ENCODE peak calls at places on chromosomes 13 and 19, in six cellular contexts. O, Y, A, J, U and Z are unnamed samples.

GRCh38 chr13:59269476-59269875 is 894.3 kb downstream of the DIAPH3 start:
- DNase-seq in O (no peak), Y (no peak), A (no peak), J (peak; percentile 91), U (no peak), Z (no peak)

GRCh38 chr13:77918391-77919261 is at the start of gene EDNRB:
- DNase-seq in O (peak; percentile 56), Y (peak; percentile 43), A (peak; percentile 50), J (no peak), U (peak; percentile 88), Z (peak; percentile 31)

GRCh38 chr13:21076265-21076653 is 14.9 kb upstream of the LATS2 start:
- DNase-seq in O (no peak), Y (no peak), A (no peak), J (no peak), U (no peak), Z (no peak)

GRCh38 chr13:99199541-99200432 is 867 bp upstream of the UBAC2 start:
- DNase-seq in O (no peak), Y (no peak), A (no peak), J (no peak), U (no peak), Z (no peak)

GRCh38 chr19:1947651-1948209 is 6.8 kb downstream of the CSNK1G2 start:
- DNase-seq in O (no peak), Y (no peak), A (no peak), J (no peak), U (peak; percentile 82), Z (no peak)

GRCh38 chr19:39837978-39838377 is 4.0 kb upstream of the DYRK1B start:
- DNase-seq in O (no peak), Y (no peak), A (no peak), J (no peak), U (no peak), Z (no peak)

GRCh38 chr13:75505966-75506365 is 24.0 kb upstream of the TBC1D4 start:
- DNase-seq in O (no peak), Y (no peak), A (no peak), J (no peak), U (no peak), Z (no peak)

GRCh38 chr13:41621716-41622508 is 164.6 kb downstream of the RGCC start:
- DNase-seq in O (no peak), Y (no peak), A (peak; percentile 59), J (no peak), U (no peak), Z (no peak)

GRCh38 chr13:112132619-112133018 is 65.7 kb downstream of the SOX1 start:
- DNase-seq in O (no peak), Y (no peak), A (no peak), J (no peak), U (no peak), Z (peak; percentile 27)

GRCh38 chr19:18436651-18437478 is 1.1 kb downstream of the ISYNA1 start:
- DNase-seq in O (peak; percentile 84), Y (peak; percentile 60), A (peak; percentile 80), J (peak; percentile 59), U (no peak), Z (peak; percentile 90)

GRCh38 chr19:9673912-9674668 is 810 bp downstream of the ZNF562 start:
- DNase-seq in O (no peak), Y (no peak), A (no peak), J (peak; percentile 7), U (no peak), Z (no peak)

GRCh38 chr19:8569066-8569761 is 8.0 kb downstream of the MYO1F start:
- DNase-seq in O (peak; percentile 58), Y (peak; percentile 50), A (peak; percentile 62), J (peak; percentile 93), U (no peak), Z (peak; percentile 44)

GRCh38 chr13:94710081-94710809 is 2.1 kb downstream of the SOX21 start:
- DNase-seq in O (no peak), Y (no peak), A (no peak), J (no peak), U (no peak), Z (no peak)

GRCh38 chr19:35908977-35909683 is 1.0 kb upstream of the TYROBP start:
- DNase-seq in O (peak; percentile 85), Y (peak; percentile 73), A (peak; percentile 72), J (no peak), U (peak; percentile 96), Z (peak; percentile 90)

GRCh38 chr19:29663861-29664752 is 1.2 kb upstream of the PLEKHF1 start:
- DNase-seq in O (peak; percentile 19), Y (no peak), A (no peak), J (peak; percentile 25), U (peak; percentile 61), Z (peak; percentile 69)

GRCh38 chr13:86403213-86403612 is 604.0 kb upstream of the SLITRK6 start:
- DNase-seq in O (no peak), Y (no peak), A (no peak), J (no peak), U (no peak), Z (no peak)

GRCh38 chr19:4573682-4574081 is 14.2 kb upstream of the SEMA6B start:
- DNase-seq in O (no peak), Y (no peak), A (no peak), J (no peak), U (no peak), Z (no peak)

DNA sequence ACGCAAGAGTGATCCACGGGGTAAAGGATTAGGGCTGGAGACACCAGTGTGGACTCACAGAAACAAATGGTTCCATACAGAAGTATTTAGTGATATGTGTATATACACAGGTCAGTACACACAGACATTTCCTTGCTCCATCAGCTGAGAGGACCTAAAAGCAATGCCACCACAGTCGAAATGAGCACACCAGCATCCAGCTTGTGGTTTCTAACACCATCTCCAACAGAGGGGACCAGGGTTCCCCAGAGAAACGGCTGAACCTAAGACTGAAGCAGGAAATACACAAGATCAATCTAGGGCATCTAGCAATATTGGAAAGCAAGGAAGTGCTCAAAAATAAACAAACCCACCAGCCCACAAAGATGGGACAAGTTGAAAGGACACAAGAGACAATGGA is 7.6 kb downstream of the GGACT start:
- DNase-seq in O (no peak), Y (no peak), A (no peak), J (no peak), U (no peak), Z (no peak)
- H3K27ac ChIP-seq in O (no peak overlapping the region), Y (no peak overlapping the region), A (no peak overlapping the region), J (no peak overlapping the region), U (no peak overlapping the region), Z (no peak overlapping the region)

GRCh38 chr13:97369269-97369893 is 64.6 kb upstream of the RAP2A start:
- DNase-seq in O (no peak), Y (no peak), A (no peak), J (peak; percentile 31), U (no peak), Z (no peak)

GRCh38 chr13:97364827-97365226 is 69.1 kb upstream of the RAP2A start:
- DNase-seq in O (no peak), Y (no peak), A (no peak), J (no peak), U (no peak), Z (no peak)

GRCh38 chr13:97366172-97366688 is 67.7 kb upstream of the RAP2A start:
- DNase-seq in O (no peak), Y (no peak), A (no peak), J (no peak), U (peak; percentile 56), Z (no peak)

GRCh38 chr13:97367016-97367415 is 67.0 kb upstream of the RAP2A start:
- DNase-seq in O (no peak), Y (no peak), A (no peak), J (no peak), U (no peak), Z (no peak)

GRCh38 chr13:97367427-97367826 is 66.5 kb upstream of the RAP2A start:
- DNase-seq in O (no peak), Y (no peak), A (no peak), J (peak; percentile 84), U (no peak), Z (no peak)
- H3K27ac ChIP-seq in O (no peak overlapping the region), Y (peak overlapping the region; percentile 29), A (no peak overlapping the region), J (peak overlapping the region; percentile 75), U (no peak overlapping the region), Z (no peak overlapping the region)

GRCh38 chr19:511101-511841 is 4.0 kb downstream of the TPGS1 start:
- DNase-seq in O (peak; percentile 44), Y (no peak), A (no peak), J (no peak), U (no peak), Z (no peak)

GRCh38 chr19:510606-511100 is 3.4 kb downstream of the TPGS1 start:
- DNase-seq in O (peak; percentile 75), Y (no peak), A (peak; percentile 73), J (peak; percentile 64), U (peak; percentile 91), Z (no peak)

GRCh38 chr19:507286-508203 is at the start of gene TPGS1:
- DNase-seq in O (peak; percentile 81), Y (peak; percentile 57), A (peak; percentile 83), J (peak; percentile 100), U (peak; percentile 95), Z (peak; percentile 71)

GRCh38 chr19:506404-507285 is 652 bp upstream of the TPGS1 start:
- DNase-seq in O (peak; percentile 99), Y (peak; percentile 99), A (peak; percentile 100), J (peak; percentile 98), U (peak; percentile 97), Z (peak; percentile 99)

DNA sequence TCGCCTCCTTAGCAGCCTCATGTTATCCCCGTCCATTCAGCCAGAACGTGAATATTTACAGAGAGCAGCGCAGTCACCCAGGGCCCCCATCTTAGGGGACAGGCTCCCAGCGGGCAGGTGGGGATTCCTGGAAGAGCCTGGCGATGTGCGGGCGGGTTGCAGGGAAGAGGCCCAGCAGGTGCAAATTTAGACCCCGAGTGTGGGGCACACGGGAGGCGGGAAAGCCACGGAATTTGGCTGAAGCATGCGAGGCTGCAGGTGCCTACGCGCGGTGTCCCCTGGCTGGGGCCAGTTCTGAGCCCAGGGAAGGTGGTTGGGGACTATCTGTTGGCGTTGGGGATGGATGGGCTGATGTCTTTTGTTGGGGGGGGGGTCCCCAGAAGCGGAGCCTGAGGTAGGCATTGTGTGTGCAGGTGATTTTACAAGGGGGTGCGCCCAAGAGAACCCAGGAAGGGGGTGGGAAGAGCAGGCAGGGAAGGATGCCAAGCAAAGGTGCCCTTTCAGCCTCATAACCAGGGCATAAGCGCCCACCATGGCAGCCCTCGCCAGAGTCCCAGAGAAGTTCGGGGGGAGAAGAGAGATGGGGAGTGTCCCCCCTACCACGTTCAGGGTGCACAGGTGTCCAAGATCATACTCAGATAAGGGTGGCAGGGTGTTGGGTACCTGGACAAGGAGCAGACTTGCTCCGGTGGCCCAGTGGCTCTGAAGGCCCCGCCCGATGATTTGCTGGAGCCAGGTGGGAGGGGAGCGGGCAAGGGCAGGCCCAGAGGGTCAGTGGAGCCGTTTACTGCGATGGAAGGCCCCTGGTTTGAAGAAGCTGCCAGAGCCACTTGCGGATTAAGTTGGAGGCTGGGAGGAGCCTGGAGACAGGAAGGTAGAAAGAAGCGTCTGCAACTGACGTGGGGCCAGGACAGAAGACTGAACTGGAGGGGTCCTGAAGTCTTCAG is 1.2 kb downstream of the TPGS1 start:
- DNase-seq in O (peak; percentile 32), Y (no peak), A (no peak), J (no peak), U (no peak), Z (no peak)
- H3K27ac ChIP-seq in O (peak overlapping the region; percentile 92), Y (no peak overlapping the region), A (no peak overlapping the region), J (no peak overlapping the region), U (peak overlapping the region; percentile 98), Z (peak overlapping the region; percentile 94)

DNA sequence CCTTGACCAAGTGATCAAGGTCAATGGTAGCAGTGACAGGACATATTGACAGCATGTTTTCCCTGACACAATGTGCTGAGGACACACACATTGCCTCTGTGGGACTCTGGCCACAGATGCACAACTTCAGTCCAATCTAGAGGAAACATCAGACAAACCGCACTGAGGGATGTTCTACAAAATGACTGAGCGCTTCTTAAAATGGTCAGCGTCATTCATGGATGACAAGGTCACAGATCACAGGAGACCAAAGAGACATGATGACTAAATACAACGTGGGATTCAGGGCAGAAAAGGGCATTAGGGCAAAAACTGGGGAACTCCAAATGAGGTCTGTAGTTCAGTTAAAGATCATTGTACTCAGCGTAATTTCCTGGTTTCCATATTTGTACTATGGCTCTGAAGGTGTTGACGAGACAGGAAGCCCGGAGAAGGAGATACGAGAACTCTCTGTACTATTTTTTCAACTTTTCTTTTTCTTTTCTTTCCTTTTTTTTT is 20.6 kb downstream of the PBX4 start:
- DNase-seq in O (no peak), Y (no peak), A (no peak), J (no peak), U (no peak), Z (no peak)
- H3K27ac ChIP-seq in O (no peak overlapping the region), Y (peak overlapping the region; percentile 64), A (no peak overlapping the region), J (no peak overlapping the region), U (peak overlapping the region; percentile 10), Z (no peak overlapping the region)